ENCODE peak calls at places on chromosome 2, in seven cellular contexts. Z is NCI-H510A treated with DMSO at 0.1 percent for 48 hours; S is GM20000; I is stimulated activated CD4-positive, alpha-beta T cell treated with anti-CD3 and anti-CD28 coated beads, Interleukin-15, amount 100 ng/mL, for 24 hours; C is H7; K is CD4-positive, CD25-positive, alpha-beta regulatory T cell; B is HEK293T. N is an unnamed sample.

GRCh38 chr2:71831208-71831577 is 316.5 kb downstream of the CYP26B1 start:
- DNase-seq in Z (no peak), S (no peak), I (no peak), C (no peak), K (no peak), B (no peak), N (peak; percentile 20)

GRCh38 chr2:128457716-128458115 is 139.0 kb upstream of the HS6ST1 start:
- DNase-seq in Z (no peak), S (no peak), I (no peak), C (no peak), K (no peak), B (no peak), N (no peak)

GRCh38 chr2:437772-438393 is 150.0 kb upstream of the ALKAL2 start:
- DNase-seq in Z (peak; percentile 65), S (peak; percentile 79), I (peak; percentile 40), C (no peak), K (peak; percentile 84), B (no peak), N (no peak)

GRCh38 chr2:86622409-86622877 is 1.2 kb downstream of the RNF103 start:
- DNase-seq in Z (peak; percentile 33), S (no peak), I (peak; percentile 45), C (peak; percentile 50), K (peak; percentile 9), B (peak; percentile 12), N (no peak)

GRCh38 chr2:68465081-68465916 is 1.8 kb downstream of the FBXO48 start:
- DNase-seq in Z (no peak), S (no peak), I (peak; percentile 58), C (no peak), K (peak; percentile 43), B (no peak), N (no peak)

GRCh38 chr2:28915939-28916338 is 21.5 kb downstream of the WDR43 start:
- DNase-seq in Z (no peak), S (no peak), I (no peak), C (no peak), K (no peak), B (no peak), N (no peak)

GRCh38 chr2:191574232-191574631 is 103.7 kb upstream of the NABP1 start:
- DNase-seq in Z (no peak), S (no peak), I (no peak), C (no peak), K (no peak), B (no peak), N (no peak)

GRCh38 chr2:102436284-102436683 is 13.3 kb downstream of the IL18RAP start:
- DNase-seq in Z (no peak), S (no peak), I (peak; percentile 47), C (no peak), K (no peak), B (no peak), N (no peak)

GRCh38 chr2:6896930-6897759 is 19.6 kb downstream of the RSAD2 start:
- DNase-seq in Z (peak; percentile 32), S (no peak), I (no peak), C (peak; percentile 18), K (peak; percentile 49), B (peak; percentile 18), N (peak; percentile 26)

GRCh38 chr2:176763111-176763510 is 449.5 kb upstream of the HNRNPA3 start:
- DNase-seq in Z (no peak), S (no peak), I (no peak), C (no peak), K (no peak), B (no peak), N (no peak)

GRCh38 chr2:96763511-96764252 is 3.0 kb downstream of the CNNM4 start:
- DNase-seq in Z (peak; percentile 46), S (peak; percentile 66), I (peak; percentile 21), C (peak; percentile 76), K (no peak), B (peak; percentile 51), N (no peak)

GRCh38 chr2:11212645-11213044 is 57.4 kb downstream of the SLC66A3 start:
- DNase-seq in Z (no peak), S (no peak), I (no peak), C (no peak), K (no peak), B (no peak), N (no peak)

GRCh38 chr2:223868005-223868404 is 30.6 kb upstream of the AP1S3 start:
- DNase-seq in Z (no peak), S (no peak), I (no peak), C (no peak), K (no peak), B (no peak), N (no peak)

GRCh38 chr2:9972621-9973445 is 21.3 kb downstream of the GRHL1 start:
- DNase-seq in Z (no peak), S (no peak), I (peak; percentile 41), C (no peak), K (no peak), B (no peak), N (no peak)

GRCh38 chr2:109284816-109285215 is 155.8 kb downstream of the SH3RF3 start:
- DNase-seq in Z (peak; percentile 46), S (no peak), I (no peak), C (no peak), K (no peak), B (no peak), N (peak; percentile 35)

GRCh38 chr2:150438654-150439053 is 48.8 kb downstream of the RND3 start:
- DNase-seq in Z (no peak), S (no peak), I (no peak), C (no peak), K (no peak), B (no peak), N (no peak)

GRCh38 chr2:14301331-14301730 is 331.2 kb upstream of the LRATD1 start:
- DNase-seq in Z (no peak), S (no peak), I (no peak), C (peak; percentile 2), K (no peak), B (no peak), N (no peak)

GRCh38 chr2:28664120-28664842 is 87.3 kb upstream of the PPP1CB start:
- DNase-seq in Z (peak; percentile 53), S (no peak), I (no peak), C (no peak), K (no peak), B (no peak), N (peak; percentile 55)

GRCh38 chr2:118530976-118531375 is 316.5 kb downstream of the EN1 start:
- DNase-seq in Z (no peak), S (no peak), I (no peak), C (no peak), K (no peak), B (no peak), N (peak; percentile 6)

GRCh38 chr2:164778723-164779122 is 62.9 kb downstream of the COBLL1 start:
- DNase-seq in Z (no peak), S (no peak), I (no peak), C (no peak), K (no peak), B (no peak), N (no peak)

GRCh38 chr2:208479342-208479741 is 72.8 kb downstream of the PTH2R start:
- DNase-seq in Z (no peak), S (no peak), I (no peak), C (no peak), K (no peak), B (no peak), N (no peak)

GRCh38 chr2:36420569-36421164 is 65.1 kb downstream of the CRIM1 start:
- DNase-seq in Z (no peak), S (no peak), I (no peak), C (no peak), K (no peak), B (no peak), N (no peak)

N was measured in fibroblast of the conjunctiva.